ENCODE peak calls at places on chromosomes 13 and 19, in nine cellular contexts. Y is CD8-positive, alpha-beta memory T cell; K is cardiac fibroblast; L is pancreas; F is mammary epithelial cell; Q is SJCRH30; J is WERI-Rb-1; V is cardiac muscle cell; E is upper lobe of right lung. M is an unnamed sample.

GRCh38 chr13:106550570-106551135 is 15.2 kb upstream of the EFNB2 start:
- DNase-seq in Y (no peak), K (no peak), L (no peak), F (no peak), Q (no peak), J (no peak), V (no peak), E (no peak), M (no peak)

GRCh38 chr19:35555301-35556005 is 8.0 kb downstream of the ATP4A start:
- DNase-seq in Y (no peak), K (peak; percentile 39), L (no peak), F (peak; percentile 12), Q (peak; percentile 79), J (peak; percentile 75), V (peak; percentile 44), E (no peak), M (peak; percentile 38)

GRCh38 chr19:4233282-4233853 is 4.0 kb downstream of the EBI3 start:
- DNase-seq in Y (peak; percentile 45), K (peak; percentile 41), L (peak; percentile 35), F (no peak), Q (peak; percentile 82), J (peak; percentile 69), V (peak; percentile 35), E (peak; percentile 77), M (peak; percentile 62)

GRCh38 chr19:34503546-34504272 is 22.2 kb downstream of the WTIP start:
- DNase-seq in Y (no peak), K (no peak), L (peak; percentile 11), F (no peak), Q (no peak), J (no peak), V (no peak), E (peak; percentile 60), M (no peak)

GRCh38 chr19:39940221-39940833 is 5.9 kb upstream of the FCGBP start:
- DNase-seq in Y (no peak), K (no peak), L (no peak), F (no peak), Q (no peak), J (no peak), V (no peak), E (no peak), M (no peak)

GRCh38 chr13:105806335-105806920 is 729.0 kb downstream of the EFNB2 start:
- DNase-seq in Y (no peak), K (peak; percentile 3), L (no peak), F (no peak), Q (no peak), J (no peak), V (peak; percentile 13), E (no peak), M (no peak)

GRCh38 chr13:94712287-94712811 is at the start of gene SOX21:
- DNase-seq in Y (no peak), K (no peak), L (no peak), F (peak; percentile 28), Q (no peak), J (no peak), V (no peak), E (no peak), M (no peak)

GRCh38 chr19:39704181-39705044 is at the start of gene LGALS14:
- DNase-seq in Y (no peak), K (no peak), L (no peak), F (no peak), Q (peak; percentile 21), J (no peak), V (no peak), E (no peak), M (no peak)

GRCh38 chr19:14164088-14164487 is 27.7 kb upstream of the ASF1B start:
- DNase-seq in Y (no peak), K (no peak), L (no peak), F (no peak), Q (no peak), J (no peak), V (no peak), E (no peak), M (no peak)

GRCh38 chr19:38862321-38863059 is 12.7 kb upstream of the HNRNPL start:
- DNase-seq in Y (no peak), K (no peak), L (peak; percentile 69), F (no peak), Q (peak; percentile 96), J (no peak), V (peak; percentile 47), E (no peak), M (no peak)

GRCh38 chr13:73039201-73040108 is 19.4 kb upstream of the KLF5 start:
- DNase-seq in Y (no peak), K (no peak), L (no peak), F (no peak), Q (no peak), J (no peak), V (peak; percentile 12), E (no peak), M (no peak)

GRCh38 chr19:8576273-8576993 is 809 bp downstream of the MYO1F start:
- DNase-seq in Y (no peak), K (no peak), L (no peak), F (no peak), Q (no peak), J (no peak), V (no peak), E (no peak), M (peak; percentile 100)

GRCh38 chr19:17037966-17038500 is 11.4 kb upstream of the CPAMD8 start:
- DNase-seq in Y (no peak), K (no peak), L (no peak), F (no peak), Q (no peak), J (no peak), V (no peak), E (no peak), M (no peak)

GRCh38 chr19:42196011-42197001 is 21.2 kb downstream of the DEDD2 start:
- DNase-seq in Y (no peak), K (no peak), L (no peak), F (no peak), Q (no peak), J (no peak), V (no peak), E (no peak), M (peak; percentile 18)

GRCh38 chr19:41128692-41129091 is 14.5 kb downstream of the CYP2F1 start:
- DNase-seq in Y (no peak), K (no peak), L (no peak), F (no peak), Q (no peak), J (no peak), V (no peak), E (no peak), M (no peak)
- H3K4me3 ChIP-seq in Y (no peak overlapping the region), K (no peak overlapping the region), L (no peak overlapping the region), F (no peak overlapping the region), Q (no peak overlapping the region), J (no peak overlapping the region), V (no peak overlapping the region), E (no peak overlapping the region), M (no peak overlapping the region)

GRCh38 chr19:11018179-11018578 is 57.3 kb downstream of the SMARCA4 start:
- DNase-seq in Y (no peak), K (peak; percentile 38), L (no peak), F (peak; percentile 53), Q (no peak), J (no peak), V (no peak), E (no peak), M (no peak)
- H3K4me3 ChIP-seq in Y (no peak overlapping the region), K (no peak overlapping the region), L (no peak overlapping the region), F (no peak overlapping the region), Q (no peak overlapping the region), J (no peak overlapping the region), V (no peak overlapping the region), E (no peak overlapping the region), M (no peak overlapping the region)

GRCh38 chr19:45098521-45099464 is 5.8 kb downstream of the PPP1R37 start:
- DNase-seq in Y (no peak), K (peak; percentile 47), L (no peak), F (no peak), Q (no peak), J (no peak), V (peak; percentile 65), E (no peak), M (no peak)

GRCh38 chr19:45100797-45101196 is 7.8 kb downstream of the PPP1R37 start:
- DNase-seq in Y (no peak), K (peak; percentile 55), L (no peak), F (no peak), Q (no peak), J (no peak), V (no peak), E (no peak), M (no peak)

GRCh38 chr19:45097776-45098520 is 5.0 kb downstream of the PPP1R37 start:
- DNase-seq in Y (no peak), K (peak; percentile 94), L (no peak), F (peak; percentile 86), Q (peak; percentile 50), J (no peak), V (peak; percentile 90), E (peak; percentile 73), M (peak; percentile 70)

GRCh38 chr19:45100202-45100600 is 7.2 kb downstream of the PPP1R37 start:
- DNase-seq in Y (no peak), K (no peak), L (no peak), F (no peak), Q (no peak), J (no peak), V (no peak), E (no peak), M (no peak)

DNA sequence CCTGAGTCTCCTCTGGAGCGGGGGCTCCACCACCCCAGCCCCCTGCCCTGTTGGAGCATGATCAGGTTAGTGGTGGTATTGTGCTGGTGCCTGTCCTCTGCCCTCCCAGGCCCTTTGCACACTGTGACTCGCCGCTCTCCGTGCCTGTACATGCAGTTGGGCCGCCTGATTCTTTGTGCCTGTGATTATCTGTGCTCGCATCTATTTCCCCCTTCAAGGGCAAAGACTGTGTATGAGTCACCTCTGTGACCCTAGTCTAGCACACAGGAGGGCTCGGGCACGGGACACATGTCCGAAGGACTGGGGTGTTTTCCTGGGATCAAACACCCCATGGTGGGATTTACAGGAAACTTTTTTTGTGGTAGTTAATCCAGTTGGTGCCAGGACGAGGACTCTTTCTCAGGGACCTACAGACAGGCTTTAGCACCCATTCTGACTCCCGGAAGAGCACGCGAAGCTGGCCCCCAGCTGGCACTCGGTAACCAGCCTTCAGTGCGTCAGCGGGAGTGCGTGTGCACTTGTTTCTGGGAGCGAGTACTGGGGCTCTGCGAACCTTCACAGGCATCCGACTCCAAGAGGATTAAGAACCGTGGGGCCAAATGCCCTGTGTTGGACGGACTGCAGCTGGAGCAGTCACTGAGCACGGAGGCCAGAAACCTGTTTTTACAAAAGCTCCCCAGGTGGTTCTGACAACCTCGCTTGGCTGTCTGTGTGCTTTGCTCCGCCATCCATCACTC is 6.7 kb downstream of the PPP1R37 start:
- DNase-seq in Y (no peak), K (no peak), L (no peak), F (peak; percentile 28), Q (no peak), J (peak; percentile 56), V (no peak), E (no peak), M (no peak)
- H3K4me3 ChIP-seq in Y (no peak overlapping the region), K (no peak overlapping the region), L (no peak overlapping the region), F (no peak overlapping the region), Q (no peak overlapping the region), J (no peak overlapping the region), V (no peak overlapping the region), E (no peak overlapping the region), M (no peak overlapping the region)

DNA sequence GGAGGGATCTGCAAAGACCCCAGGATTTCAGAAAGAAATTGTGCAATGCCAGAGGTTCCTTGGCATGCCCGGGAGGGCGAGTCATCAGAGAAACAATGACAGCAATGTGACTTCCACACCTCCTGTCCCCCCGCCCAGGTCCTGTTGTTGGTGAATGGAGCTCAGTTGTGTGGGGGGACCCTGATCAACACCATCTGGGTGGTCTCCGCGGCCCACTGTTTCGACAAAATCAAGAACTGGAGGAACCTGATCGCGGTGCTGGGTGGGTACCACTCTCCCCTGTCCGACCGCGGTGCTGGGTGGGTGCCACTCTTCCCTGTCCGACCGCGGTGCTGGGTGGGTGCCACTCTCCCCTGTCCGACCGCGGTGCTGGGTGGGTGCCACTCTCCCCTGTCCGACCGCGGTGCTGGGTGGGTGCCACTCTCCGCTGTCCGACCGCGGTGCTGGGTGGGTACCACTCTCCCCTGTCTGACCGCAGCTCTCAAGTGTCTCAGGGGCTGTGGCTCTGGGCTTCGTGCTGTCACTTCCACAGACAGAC is 5.2 kb upstream of the F10 start:
- DNase-seq in Y (no peak), K (peak; percentile 18), L (no peak), F (no peak), Q (no peak), J (peak; percentile 8), V (no peak), E (no peak), M (no peak)
- H3K4me3 ChIP-seq in Y (no peak overlapping the region), K (no peak overlapping the region), L (no peak overlapping the region), F (no peak overlapping the region), Q (no peak overlapping the region), J (no peak overlapping the region), V (no peak overlapping the region), E (no peak overlapping the region), M (no peak overlapping the region)

M was measured in NB4.